ENCODE peak calls at places on chromosomes 3 and 15, in ten cellular contexts. U, B, Z, N, X, K, I, W, G and E are unnamed samples.

GRCh38 chr3:126127452-126127851 is 43.5 kb upstream of the SLC41A3 start:
- DNase-seq in U (no peak), B (no peak), Z (no peak), N (no peak), X (no peak), K (peak; percentile 54), I (no peak), W (no peak), G (no peak), E (no peak)

GRCh38 chr3:105385868-105386508 is 19.3 kb downstream of the ALCAM start:
- DNase-seq in U (no peak), B (no peak), Z (peak; percentile 33), N (no peak), X (peak; percentile 29), K (no peak), I (no peak), W (no peak), G (no peak), E (no peak)

GRCh38 chr3:44969170-44969569 is 6.8 kb downstream of the ZDHHC3 start:
- DNase-seq in U (no peak), B (no peak), Z (no peak), N (no peak), X (peak; percentile 28), K (no peak), I (no peak), W (no peak), G (no peak), E (no peak)

GRCh38 chr3:5212625-5213573 is 25.4 kb downstream of the EDEM1 start:
- DNase-seq in U (no peak), B (no peak), Z (no peak), N (peak; percentile 17), X (no peak), K (no peak), I (peak; percentile 60), W (no peak), G (peak; percentile 57), E (no peak)

GRCh38 chr3:4466783-4467521 is at the start of gene SUMF1:
- DNase-seq in U (peak; percentile 85), B (peak; percentile 47), Z (peak; percentile 81), N (peak; percentile 83), X (peak; percentile 85), K (peak; percentile 88), I (peak; percentile 89), W (peak; percentile 73), G (peak; percentile 93), E (peak; percentile 32)

GRCh38 chr3:45771166-45771775 is 25.1 kb downstream of the SLC6A20 start:
- DNase-seq in U (no peak), B (no peak), Z (no peak), N (no peak), X (no peak), K (no peak), I (no peak), W (no peak), G (no peak), E (no peak)

GRCh38 chr15:67783303-67783702 is 42.0 kb upstream of the SKOR1 start:
- DNase-seq in U (no peak), B (no peak), Z (peak; percentile 70), N (no peak), X (peak; percentile 90), K (no peak), I (no peak), W (no peak), G (no peak), E (no peak)

GRCh38 chr3:111509308-111509707 is 32.7 kb upstream of the CD96 start:
- DNase-seq in U (no peak), B (no peak), Z (no peak), N (no peak), X (no peak), K (no peak), I (no peak), W (no peak), G (no peak), E (no peak)

GRCh38 chr3:44125882-44126281 is 115.8 kb upstream of the TOPAZ1 start:
- DNase-seq in U (no peak), B (no peak), Z (no peak), N (no peak), X (no peak), K (no peak), I (peak; percentile 39), W (peak; percentile 52), G (no peak), E (no peak)

GRCh38 chr3:159028706-159029105 is 226.9 kb downstream of the MFSD1 start:
- DNase-seq in U (no peak), B (no peak), Z (no peak), N (no peak), X (no peak), K (no peak), I (peak; percentile 47), W (no peak), G (no peak), E (no peak)

GRCh38 chr3:156174229-156174847 is 54.0 kb downstream of the KCNAB1 start:
- DNase-seq in U (no peak), B (peak; percentile 13), Z (no peak), N (peak; percentile 65), X (peak; percentile 14), K (no peak), I (peak; percentile 55), W (peak; percentile 71), G (peak; percentile 40), E (peak; percentile 46)

GRCh38 chr3:59469948-59470723 is 420.3 kb upstream of the CFAP20DC start:
- DNase-seq in U (no peak), B (no peak), Z (no peak), N (peak; percentile 69), X (peak; percentile 16), K (no peak), I (no peak), W (peak; percentile 72), G (no peak), E (no peak)

GRCh38 chr3:49007771-49008528 is 759 bp downstream of the WDR6 start:
- DNase-seq in U (peak; percentile 94), B (peak; percentile 62), Z (peak; percentile 87), N (peak; percentile 90), X (peak; percentile 94), K (peak; percentile 97), I (peak; percentile 94), W (peak; percentile 81), G (peak; percentile 99), E (no peak)

GRCh38 chr3:65196663-65197062 is 508.9 kb upstream of the ADAMTS9 start:
- DNase-seq in U (no peak), B (no peak), Z (no peak), N (no peak), X (no peak), K (no peak), I (peak; percentile 52), W (no peak), G (no peak), E (no peak)

GRCh38 chr15:73902121-73903020 is 23.9 kb upstream of the LOXL1 start:
- DNase-seq in U (no peak), B (no peak), Z (no peak), N (no peak), X (no peak), K (no peak), I (peak; percentile 74), W (no peak), G (no peak), E (no peak)

GRCh38 chr3:56923546-56924224 is 121.9 kb upstream of the ARHGEF3 start:
- DNase-seq in U (no peak), B (no peak), Z (no peak), N (peak; percentile 80), X (no peak), K (no peak), I (peak; percentile 74), W (peak; percentile 40), G (no peak), E (peak; percentile 69)

DNA sequence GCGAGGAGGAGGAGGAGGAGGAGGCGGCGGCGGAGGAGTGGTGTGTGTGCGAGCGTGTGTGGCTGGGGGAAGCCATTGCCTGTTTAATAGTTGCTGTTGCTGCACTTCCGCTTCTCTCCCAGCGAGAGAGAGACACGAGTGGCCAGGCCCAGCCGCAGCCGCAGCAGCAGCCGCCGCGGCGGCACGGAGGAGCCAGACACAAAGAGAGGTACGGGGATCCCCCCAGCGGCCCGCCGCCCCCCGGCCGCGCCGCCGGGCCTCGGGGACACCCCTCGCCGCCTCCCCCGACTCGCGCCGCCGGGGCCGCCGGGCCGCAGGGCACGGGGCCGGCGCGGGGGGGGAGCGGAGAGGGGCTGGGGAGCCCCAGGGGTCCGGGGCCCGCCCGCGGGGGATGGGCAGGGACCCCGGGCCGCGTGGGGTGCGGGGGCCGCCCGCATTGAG is at the start of gene UBE2E1:
- DNase-seq in U (peak; percentile 81), B (peak; percentile 30), Z (peak; percentile 84), N (peak; percentile 61), X (peak; percentile 90), K (no peak), I (peak; percentile 74), W (peak; percentile 60), G (peak; percentile 84), E (peak; percentile 35)
- H3K4me3 ChIP-seq in U (peak within 1 kb of the TSS; percentile 80), B (peak within 1 kb of the TSS; percentile 72), Z (peak within 1 kb of the TSS; percentile 82), N (peak within 1 kb of the TSS; percentile 90), X (peak within 1 kb of the TSS; percentile 71), K (peak within 1 kb of the TSS; percentile 98), I (peak within 1 kb of the TSS; percentile 79), W (peak within 1 kb of the TSS; percentile 75), G (peak within 1 kb of the TSS; percentile 82), E (peak within 1 kb of the TSS; percentile 80)

GRCh38 chr15:29139540-29140459 is 129.8 kb downstream of the NSMCE3 start:
- DNase-seq in U (peak; percentile 49), B (no peak), Z (peak; percentile 56), N (peak; percentile 67), X (peak; percentile 56), K (no peak), I (peak; percentile 85), W (peak; percentile 28), G (peak; percentile 98), E (no peak)
- H3K4me3 ChIP-seq in U (no peak overlapping the region), B (no peak overlapping the region), Z (no peak overlapping the region), N (no peak overlapping the region), X (no peak overlapping the region), K (no peak overlapping the region), I (peak overlapping the region; percentile 15), W (no peak overlapping the region), G (peak overlapping the region; percentile 25), E (no peak overlapping the region)

GRCh38 chr3:13021141-13021933 is 51.9 kb downstream of the IQSEC1 start:
- DNase-seq in U (no peak), B (no peak), Z (no peak), N (no peak), X (peak; percentile 58), K (no peak), I (no peak), W (peak; percentile 45), G (no peak), E (no peak)
- H3K4me3 ChIP-seq in U (no peak overlapping the region), B (peak overlapping the region; percentile 49), Z (peak overlapping the region; percentile 73), N (no peak overlapping the region), X (peak overlapping the region; percentile 73), K (peak overlapping the region; percentile 28), I (no peak overlapping the region), W (no peak overlapping the region), G (no peak overlapping the region), E (no peak overlapping the region)

DNA sequence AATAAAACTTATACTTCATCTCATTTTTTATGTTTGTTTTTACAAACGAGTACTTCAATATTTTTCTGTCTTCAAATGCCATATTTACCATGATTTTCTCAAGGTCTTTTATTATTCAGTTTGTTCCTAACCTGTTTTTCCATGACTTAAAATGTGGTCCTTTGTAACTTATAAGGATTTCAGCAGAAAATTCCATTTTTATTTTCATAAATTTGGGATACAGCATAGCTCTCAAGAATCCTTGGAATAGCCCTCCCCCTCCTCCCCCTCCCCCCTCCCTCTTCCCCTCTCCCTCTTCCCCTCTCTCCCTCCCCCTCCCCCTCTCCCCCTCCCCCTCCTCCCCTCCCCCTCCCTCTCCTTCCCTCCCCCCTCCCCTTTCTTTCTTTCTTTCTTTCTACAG is 14.9 kb upstream of the STX19 start:
- DNase-seq in U (no peak), B (no peak), Z (no peak), N (no peak), X (no peak), K (no peak), I (no peak), W (no peak), G (no peak), E (no peak)
- H3K4me3 ChIP-seq in U (no peak overlapping the region), B (no peak overlapping the region), Z (no peak overlapping the region), N (no peak overlapping the region), X (no peak overlapping the region), K (no peak overlapping the region), I (no peak overlapping the region), W (no peak overlapping the region), G (no peak overlapping the region), E (no peak overlapping the region)

GRCh38 chr3:171306631-171307030 is 153.6 kb downstream of the TNIK start:
- DNase-seq in U (peak; percentile 42), B (peak; percentile 93), Z (no peak), N (no peak), X (no peak), K (no peak), I (no peak), W (peak; percentile 98), G (no peak), E (no peak)
- H3K4me3 ChIP-seq in U (no peak overlapping the region), B (no peak overlapping the region), Z (no peak overlapping the region), N (no peak overlapping the region), X (no peak overlapping the region), K (no peak overlapping the region), I (no peak overlapping the region), W (no peak overlapping the region), G (no peak overlapping the region), E (no peak overlapping the region)